ENCODE peak calls at places on chromosome 6, in nine cellular contexts. One of them, this sample, is unnamed.

GRCh38 chr6:149974825-149975224 is 11.1 kb downstream of the ULBP1 start:
- DNase-seq in kidney: no peak
- DNase-seq in HepG2: no peak
- DNase-seq in mesendoderm: no peak
- DNase-seq in MM.1S: no peak
- DNase-seq in mammary epithelial cell: no peak
- DNase-seq in NT2/D1: no peak
- DNase-seq in GM23248: no peak
- DNase-seq in fibroblast of lung: no peak
- DNase-seq in this sample: no peak

GRCh38 chr6:89843070-89843469 is 13.4 kb downstream of the CASP8AP2 start:
- DNase-seq in HepG2: no peak
- DNase-seq in mammary epithelial cell: peak; percentile 45
- DNase-seq in mesendoderm: no peak
- DNase-seq in kidney: no peak
- DNase-seq in NT2/D1: no peak
- DNase-seq in fibroblast of lung: no peak
- DNase-seq in MM.1S: no peak
- DNase-seq in GM23248: peak; percentile 67
- DNase-seq in this sample: no peak

GRCh38 chr6:144217797-144218196 is 67.3 kb upstream of the UTRN start:
- DNase-seq in GM23248: no peak
- DNase-seq in HepG2: no peak
- DNase-seq in fibroblast of lung: no peak
- DNase-seq in NT2/D1: no peak
- DNase-seq in mammary epithelial cell: no peak
- DNase-seq in mesendoderm: no peak
- DNase-seq in MM.1S: no peak
- DNase-seq in kidney: no peak
- DNase-seq in this sample: no peak

GRCh38 chr6:18154507-18155272 is at the start of gene TPMT:
- DNase-seq in GM23248: peak; percentile 44
- DNase-seq in HepG2: no peak
- DNase-seq in NT2/D1: peak; percentile 77
- DNase-seq in kidney: no peak
- DNase-seq in mammary epithelial cell: no peak
- DNase-seq in MM.1S: no peak
- DNase-seq in fibroblast of lung: no peak
- DNase-seq in mesendoderm: no peak
- DNase-seq in this sample: no peak

GRCh38 chr6:19337103-19337502 is 500.1 kb upstream of the ID4 start:
- DNase-seq in fibroblast of lung: no peak
- DNase-seq in GM23248: no peak
- DNase-seq in kidney: no peak
- DNase-seq in NT2/D1: no peak
- DNase-seq in mesendoderm: no peak
- DNase-seq in mammary epithelial cell: no peak
- DNase-seq in MM.1S: no peak
- DNase-seq in HepG2: no peak
- DNase-seq in this sample: no peak

GRCh38 chr6:111922454-111923297 is 49.4 kb upstream of the FYN start:
- DNase-seq in HepG2: no peak
- DNase-seq in mesendoderm: peak; percentile 27
- DNase-seq in fibroblast of lung: peak; percentile 80
- DNase-seq in kidney: no peak
- DNase-seq in NT2/D1: no peak
- DNase-seq in GM23248: peak; percentile 80
- DNase-seq in MM.1S: no peak
- DNase-seq in mammary epithelial cell: peak; percentile 44
- DNase-seq in this sample: no peak

GRCh38 chr6:163971841-163972838 is 557.6 kb downstream of the QKI start:
- DNase-seq in MM.1S: no peak
- DNase-seq in mammary epithelial cell: no peak
- DNase-seq in GM23248: no peak
- DNase-seq in NT2/D1: no peak
- DNase-seq in HepG2: peak; percentile 7
- DNase-seq in fibroblast of lung: no peak
- DNase-seq in mesendoderm: peak; percentile 28
- DNase-seq in kidney: no peak
- DNase-seq in this sample: no peak

GRCh38 chr6:90074161-90074560 is 179.9 kb downstream of the GJA10 start:
- DNase-seq in mammary epithelial cell: peak; percentile 48
- DNase-seq in mesendoderm: no peak
- DNase-seq in HepG2: peak; percentile 15
- DNase-seq in kidney: no peak
- DNase-seq in GM23248: peak; percentile 24
- DNase-seq in NT2/D1: no peak
- DNase-seq in fibroblast of lung: peak; percentile 31
- DNase-seq in MM.1S: no peak
- DNase-seq in this sample: no peak

GRCh38 chr6:169186496-169187169 is 67.0 kb downstream of the THBS2 start:
- DNase-seq in HepG2: no peak
- DNase-seq in mammary epithelial cell: no peak
- DNase-seq in GM23248: no peak
- DNase-seq in mesendoderm: no peak
- DNase-seq in NT2/D1: no peak
- DNase-seq in fibroblast of lung: no peak
- DNase-seq in kidney: peak; percentile 48
- DNase-seq in MM.1S: no peak
- DNase-seq in this sample: no peak

GRCh38 chr6:169189227-169189626 is 64.4 kb downstream of the THBS2 start:
- DNase-seq in mammary epithelial cell: no peak
- DNase-seq in kidney: peak; percentile 48
- DNase-seq in fibroblast of lung: no peak
- DNase-seq in mesendoderm: no peak
- DNase-seq in NT2/D1: no peak
- DNase-seq in GM23248: no peak
- DNase-seq in HepG2: no peak
- DNase-seq in MM.1S: no peak
- DNase-seq in this sample: no peak

GRCh38 chr6:169189686-169190085 is 64.0 kb downstream of the THBS2 start:
- DNase-seq in GM23248: no peak
- DNase-seq in MM.1S: no peak
- DNase-seq in mammary epithelial cell: no peak
- DNase-seq in mesendoderm: no peak
- DNase-seq in kidney: no peak
- DNase-seq in HepG2: no peak
- DNase-seq in NT2/D1: no peak
- DNase-seq in fibroblast of lung: no peak
- DNase-seq in this sample: no peak

GRCh38 chr6:169190144-169190584 is 63.5 kb downstream of the THBS2 start:
- DNase-seq in NT2/D1: no peak
- DNase-seq in mammary epithelial cell: no peak
- DNase-seq in HepG2: no peak
- DNase-seq in mesendoderm: peak; percentile 21
- DNase-seq in MM.1S: no peak
- DNase-seq in fibroblast of lung: peak; percentile 94
- DNase-seq in GM23248: peak; percentile 91
- DNase-seq in kidney: peak; percentile 94
- DNase-seq in this sample: no peak

GRCh38 chr6:169188051-169188863 is 65.4 kb downstream of the THBS2 start:
- DNase-seq in HepG2: no peak
- DNase-seq in NT2/D1: no peak
- DNase-seq in fibroblast of lung: peak; percentile 94
- DNase-seq in kidney: peak; percentile 50
- DNase-seq in mammary epithelial cell: peak; percentile 83
- DNase-seq in GM23248: peak; percentile 89
- DNase-seq in MM.1S: no peak
- DNase-seq in mesendoderm: peak; percentile 14
- DNase-seq in this sample: no peak
- H3K9ac ChIP-seq in HepG2: no peak overlapping the region
- H3K9ac ChIP-seq in NT2/D1: no peak overlapping the region
- H3K9ac ChIP-seq in fibroblast of lung: no peak overlapping the region
- H3K9ac ChIP-seq in kidney: no peak overlapping the region
- H3K9ac ChIP-seq in mammary epithelial cell: no peak overlapping the region
- H3K9ac ChIP-seq in GM23248: no peak overlapping the region
- H3K9ac ChIP-seq in MM.1S: no peak overlapping the region
- H3K9ac ChIP-seq in mesendoderm: no peak overlapping the region
- H3K9ac ChIP-seq in this sample: no peak overlapping the region

GRCh38 chr6:157225575-157225995 is 97.7 kb downstream of the TMEM242 start:
- DNase-seq in kidney: peak; percentile 84
- DNase-seq in mesendoderm: no peak
- DNase-seq in NT2/D1: no peak
- DNase-seq in GM23248: peak; percentile 28
- DNase-seq in MM.1S: no peak
- DNase-seq in mammary epithelial cell: no peak
- DNase-seq in HepG2: no peak
- DNase-seq in fibroblast of lung: no peak
- DNase-seq in this sample: no peak

GRCh38 chr6:157224957-157225574 is 98.3 kb downstream of the TMEM242 start:
- DNase-seq in mesendoderm: no peak
- DNase-seq in fibroblast of lung: no peak
- DNase-seq in GM23248: no peak
- DNase-seq in kidney: no peak
- DNase-seq in HepG2: no peak
- DNase-seq in MM.1S: no peak
- DNase-seq in NT2/D1: no peak
- DNase-seq in mammary epithelial cell: no peak
- DNase-seq in this sample: no peak

GRCh38 chr6:157227202-157228166 is 95.8 kb downstream of the TMEM242 start:
- DNase-seq in mesendoderm: peak; percentile 33
- DNase-seq in GM23248: peak; percentile 47
- DNase-seq in fibroblast of lung: peak; percentile 15
- DNase-seq in HepG2: no peak
- DNase-seq in mammary epithelial cell: no peak
- DNase-seq in kidney: peak; percentile 66
- DNase-seq in NT2/D1: no peak
- DNase-seq in MM.1S: no peak
- DNase-seq in this sample: no peak

GRCh38 chr6:157226761-157227160 is 96.6 kb downstream of the TMEM242 start:
- DNase-seq in kidney: peak; percentile 72
- DNase-seq in mammary epithelial cell: no peak
- DNase-seq in MM.1S: no peak
- DNase-seq in NT2/D1: no peak
- DNase-seq in fibroblast of lung: no peak
- DNase-seq in GM23248: peak; percentile 21
- DNase-seq in HepG2: no peak
- DNase-seq in mesendoderm: no peak
- DNase-seq in this sample: no peak

GRCh38 chr6:157226026-157226639 is 97.2 kb downstream of the TMEM242 start:
- DNase-seq in NT2/D1: no peak
- DNase-seq in HepG2: no peak
- DNase-seq in mesendoderm: no peak
- DNase-seq in GM23248: peak; percentile 87
- DNase-seq in fibroblast of lung: peak; percentile 37
- DNase-seq in mammary epithelial cell: no peak
- DNase-seq in MM.1S: no peak
- DNase-seq in kidney: no peak
- DNase-seq in this sample: no peak
- H3K9ac ChIP-seq in NT2/D1: no peak overlapping the region
- H3K9ac ChIP-seq in HepG2: no peak overlapping the region
- H3K9ac ChIP-seq in mesendoderm: no peak overlapping the region
- H3K9ac ChIP-seq in GM23248: peak overlapping the region; percentile 8
- H3K9ac ChIP-seq in fibroblast of lung: no peak overlapping the region
- H3K9ac ChIP-seq in mammary epithelial cell: no peak overlapping the region
- H3K9ac ChIP-seq in MM.1S: no peak overlapping the region
- H3K9ac ChIP-seq in kidney: no peak overlapping the region
- H3K9ac ChIP-seq in this sample: no peak overlapping the region

GRCh38 chr6:158559895-158560786 is at the start of gene TMEM181:
- DNase-seq in MM.1S: peak; percentile 72
- DNase-seq in NT2/D1: no peak
- DNase-seq in mesendoderm: peak; percentile 85
- DNase-seq in HepG2: peak; percentile 69
- DNase-seq in mammary epithelial cell: peak; percentile 78
- DNase-seq in GM23248: peak; percentile 96
- DNase-seq in fibroblast of lung: peak; percentile 82
- DNase-seq in kidney: peak; percentile 96
- DNase-seq in this sample: no peak

GRCh38 chr6:158559338-158559894 is 475 bp upstream of the TMEM181 start:
- DNase-seq in MM.1S: no peak
- DNase-seq in mesendoderm: no peak
- DNase-seq in mammary epithelial cell: no peak
- DNase-seq in fibroblast of lung: no peak
- DNase-seq in NT2/D1: no peak
- DNase-seq in HepG2: no peak
- DNase-seq in kidney: no peak
- DNase-seq in GM23248: peak; percentile 46
- DNase-seq in this sample: no peak

GRCh38 chr6:158560787-158561246 is 926 bp downstream of the TMEM181 start:
- DNase-seq in GM23248: peak; percentile 76
- DNase-seq in fibroblast of lung: peak; percentile 19
- DNase-seq in mesendoderm: no peak
- DNase-seq in kidney: peak; percentile 74
- DNase-seq in NT2/D1: no peak
- DNase-seq in mammary epithelial cell: no peak
- DNase-seq in MM.1S: no peak
- DNase-seq in HepG2: no peak
- DNase-seq in this sample: no peak

GRCh38 chr6:158561247-158561884 is 1.5 kb downstream of the TMEM181 start:
- DNase-seq in MM.1S: no peak
- DNase-seq in fibroblast of lung: no peak
- DNase-seq in mammary epithelial cell: no peak
- DNase-seq in GM23248: no peak
- DNase-seq in mesendoderm: no peak
- DNase-seq in NT2/D1: no peak
- DNase-seq in HepG2: no peak
- DNase-seq in kidney: peak; percentile 48
- DNase-seq in this sample: no peak

GRCh38 chr6:158561938-158562337 is 2.0 kb downstream of the TMEM181 start:
- DNase-seq in HepG2: no peak
- DNase-seq in MM.1S: no peak
- DNase-seq in kidney: peak; percentile 10
- DNase-seq in mesendoderm: no peak
- DNase-seq in GM23248: no peak
- DNase-seq in mammary epithelial cell: no peak
- DNase-seq in fibroblast of lung: no peak
- DNase-seq in NT2/D1: no peak
- DNase-seq in this sample: no peak
- H3K9ac ChIP-seq in HepG2: peak overlapping the region; percentile 88
- H3K9ac ChIP-seq in MM.1S: no peak overlapping the region
- H3K9ac ChIP-seq in kidney: no peak overlapping the region
- H3K9ac ChIP-seq in mesendoderm: peak overlapping the region; percentile 84
- H3K9ac ChIP-seq in GM23248: peak overlapping the region; percentile 95
- H3K9ac ChIP-seq in mammary epithelial cell: no peak overlapping the region
- H3K9ac ChIP-seq in fibroblast of lung: no peak overlapping the region
- H3K9ac ChIP-seq in NT2/D1: peak overlapping the region; percentile 93
- H3K9ac ChIP-seq in this sample: no peak overlapping the region

DNA sequence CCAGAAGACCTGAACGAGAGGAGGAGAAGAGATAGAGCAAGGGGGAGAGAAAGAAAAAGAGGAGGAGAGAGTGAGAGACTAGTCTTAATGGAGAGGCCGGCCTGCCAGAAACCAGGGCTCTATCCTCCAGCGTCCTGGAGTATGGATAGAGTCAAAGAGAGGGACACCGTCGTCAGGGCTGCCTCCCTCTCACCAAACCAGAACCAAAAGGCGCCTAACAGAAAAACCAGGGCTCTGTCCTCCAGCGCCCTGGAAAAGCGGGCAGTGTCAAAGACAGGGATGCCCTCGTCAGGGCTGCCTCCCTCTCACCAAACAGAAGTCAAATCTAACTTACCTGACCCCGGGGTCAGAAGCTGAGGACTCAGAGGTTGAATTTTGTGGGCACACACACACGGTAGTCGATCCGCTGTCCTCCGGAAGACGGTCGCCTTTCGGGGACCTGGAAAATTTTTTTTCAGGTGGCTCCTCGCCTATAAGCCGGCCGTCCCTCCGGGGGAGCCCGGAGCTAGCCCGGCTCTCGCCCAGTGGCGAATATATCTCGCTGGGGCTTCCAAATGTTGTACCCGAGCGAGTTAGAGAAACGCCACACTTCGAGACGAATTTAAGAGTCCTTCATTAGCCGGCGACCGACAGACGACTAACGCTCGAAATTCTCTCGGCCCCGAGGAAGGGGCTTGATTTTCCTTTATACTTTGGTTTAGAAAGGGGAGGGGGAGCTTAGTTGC is 148.2 kb downstream of the TRIM27 start:
- DNase-seq in kidney: no peak
- DNase-seq in HepG2: no peak
- DNase-seq in MM.1S: no peak
- DNase-seq in mammary epithelial cell: no peak
- DNase-seq in NT2/D1: no peak
- DNase-seq in mesendoderm: no peak
- DNase-seq in GM23248: no peak
- DNase-seq in fibroblast of lung: no peak
- DNase-seq in this sample: no peak
- H3K9ac ChIP-seq in kidney: no peak overlapping the region
- H3K9ac ChIP-seq in HepG2: no peak overlapping the region
- H3K9ac ChIP-seq in MM.1S: no peak overlapping the region
- H3K9ac ChIP-seq in mammary epithelial cell: no peak overlapping the region
- H3K9ac ChIP-seq in NT2/D1: peak overlapping the region; percentile 56
- H3K9ac ChIP-seq in mesendoderm: peak overlapping the region; percentile 57
- H3K9ac ChIP-seq in GM23248: no peak overlapping the region
- H3K9ac ChIP-seq in fibroblast of lung: no peak overlapping the region
- H3K9ac ChIP-seq in this sample: no peak overlapping the region

This sample was measured in keratinocyte.